ENCODE peak calls at places on chromosome 1, in five cellular contexts. Q, G, R, F and Z are unnamed samples.

GRCh38 chr1:48061162-48062136 is 64.3 kb upstream of the TRABD2B start:
- DNase-seq in Q (peak), G (peak), F (peak), R (peak), Z (peak)

GRCh38 chr1:236603896-236604217 is 459 bp downstream of the HEATR1 start:
- DNase-seq in F (no peak), R (no peak), Q (peak), G (no peak), Z (peak)

GRCh38 chr1:73577206-73577605 is 620.8 kb downstream of the LRRIQ3 start:
- DNase-seq in G (no peak), Q (no peak), R (no peak), F (no peak), Z (no peak)

GRCh38 chr1:229412056-229412455 is 21.8 kb downstream of the ACTA1 start:
- DNase-seq in F (no peak), G (no peak), R (no peak), Q (no peak), Z (no peak)

GRCh38 chr1:74534241-74534640 is 21.8 kb upstream of the LRRC53 start:
- DNase-seq in Q (no peak), F (no peak), G (no peak), R (no peak), Z (no peak)

GRCh38 chr1:89087241-89087640 is 22.2 kb upstream of the GBP1 start:
- DNase-seq in F (no peak), Q (no peak), G (no peak), R (no peak), Z (peak)

GRCh38 chr1:8516793-8517556 is 199.1 kb downstream of the SLC45A1 start:
- DNase-seq in R (no peak), Q (no peak), G (no peak), F (no peak), Z (no peak)

GRCh38 chr1:168083456-168084325 is 53.0 kb downstream of the GPR161 start:
- DNase-seq in F (peak), G (no peak), Q (no peak), R (no peak), Z (no peak)

GRCh38 chr1:16189921-16190499 is 22.4 kb downstream of the ARHGEF19 start:
- DNase-seq in Q (no peak), G (no peak), R (no peak), F (no peak), Z (no peak)

GRCh38 chr1:59184506-59184905 is 112.4 kb upstream of the FGGY start:
- DNase-seq in R (no peak), Q (no peak), F (no peak), G (no peak), Z (no peak)

GRCh38 chr1:20440785-20441200 is 45.2 kb downstream of the CAMK2N1 start:
- DNase-seq in Q (peak), F (peak), G (peak), R (peak), Z (peak)

GRCh38 chr1:56965916-56966697 is at the start of gene C8B:
- DNase-seq in R (no peak), Q (peak), G (no peak), F (no peak), Z (no peak)

GRCh38 chr1:107183011-107183410 is 42.2 kb downstream of the NTNG1 start:
- DNase-seq in G (no peak), F (no peak), R (no peak), Q (no peak), Z (no peak)

GRCh38 chr1:243791586-243792267 is 58.3 kb downstream of the AKT3 start:
- DNase-seq in Q (no peak), F (no peak), R (no peak), G (no peak), Z (no peak)

GRCh38 chr1:51220548-51220947 is 15.5 kb upstream of the RNF11 start:
- DNase-seq in R (no peak), F (no peak), G (no peak), Q (no peak), Z (no peak)

GRCh38 chr1:232239557-232240468 is 390.1 kb downstream of the SIPA1L2 start:
- DNase-seq in F (no peak), R (no peak), Q (no peak), G (no peak), Z (no peak)

GRCh38 chr1:156959414-156959813 is 39.0 kb downstream of the LRRC71 start:
- DNase-seq in Q (peak), R (no peak), F (peak), G (no peak), Z (no peak)

GRCh38 chr1:94875794-94876193 is 51.1 kb downstream of the CNN3 start:
- DNase-seq in F (no peak), Q (no peak), R (no peak), G (no peak), Z (no peak)
- H2AFZ ChIP-seq in F (no peak), Q (no peak), R (no peak), G (no peak), Z (no peak)

GRCh38 chr1:27496604-27497155 is 6.7 kb upstream of the WASF2 start:
- DNase-seq in R (peak), G (no peak), Q (peak), F (no peak), Z (peak)
- TF ChIP-seq EZH2phosphoT487 in R (no peak), G (no peak), Q (no peak), F (no peak), Z (no peak)

DNA sequence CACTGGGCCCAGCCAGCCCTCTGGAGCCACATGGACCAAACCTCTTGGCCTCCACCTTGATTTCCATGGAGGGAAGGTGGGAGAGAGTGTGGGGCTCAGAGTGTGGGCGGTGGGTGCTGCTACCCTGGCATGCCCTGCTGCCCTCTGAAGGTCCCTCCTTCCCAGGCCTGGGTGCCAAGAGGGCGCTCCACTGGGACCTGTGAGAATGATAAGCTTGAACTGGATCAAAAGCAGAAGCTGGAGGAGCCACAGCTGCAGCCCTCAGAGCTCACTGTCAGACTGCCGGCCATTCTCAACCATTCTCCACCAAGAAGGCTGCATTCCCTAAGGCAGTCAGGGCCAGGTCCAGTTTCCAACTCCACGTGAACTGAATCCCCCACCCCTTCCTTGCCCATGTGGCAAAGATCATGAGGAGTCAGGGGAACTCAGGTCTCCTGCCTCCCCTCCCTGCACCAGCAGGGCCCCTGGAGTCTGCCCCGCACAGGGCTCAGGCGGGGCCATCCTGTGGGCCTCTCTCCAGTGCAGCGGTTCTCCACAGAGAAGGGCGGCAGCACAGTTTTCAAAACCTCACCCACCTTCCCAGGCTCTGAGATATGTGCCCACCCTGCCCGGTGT is 19.5 kb downstream of the SLC1A7 start:
- DNase-seq in F (no peak), Q (no peak), R (no peak), G (no peak), Z (no peak)
- H2AFZ ChIP-seq in F (no peak), Q (no peak), R (no peak), G (no peak), Z (peak)

DNA sequence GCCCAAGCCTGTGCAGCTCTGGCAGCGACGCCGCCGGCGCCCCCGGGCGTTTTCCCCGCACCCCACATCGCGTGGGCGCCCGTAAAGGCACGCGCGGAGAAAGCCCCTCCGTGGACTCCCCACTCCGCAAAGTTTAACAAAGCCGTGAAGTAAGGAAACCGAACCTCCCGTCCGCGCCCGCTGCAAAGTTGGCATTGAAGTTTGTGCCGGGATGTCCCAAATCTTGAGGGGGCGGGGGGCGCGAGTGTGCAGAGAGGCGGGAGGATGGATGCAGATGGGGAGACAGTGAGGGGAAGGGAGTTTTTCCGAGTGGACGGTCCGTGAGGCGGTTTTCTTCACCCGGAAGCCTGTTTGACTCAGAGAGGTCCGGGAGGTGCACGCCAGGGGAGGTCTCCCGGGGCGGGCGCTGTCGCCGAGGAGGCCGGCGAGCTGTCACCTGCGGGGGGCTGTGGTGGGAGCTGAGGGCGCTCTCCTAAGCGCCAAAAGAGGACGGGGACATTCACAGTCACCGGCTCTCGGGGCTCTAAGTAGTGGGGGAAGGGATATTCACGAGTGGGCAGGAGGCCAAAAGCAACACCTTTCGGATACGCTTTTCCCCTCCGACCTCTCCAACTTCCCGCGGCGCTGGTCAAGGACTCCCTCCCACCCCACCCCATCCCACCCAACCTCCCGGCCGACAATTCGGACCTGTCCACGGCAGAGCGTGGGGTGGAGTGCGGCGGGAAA is 1.3 kb downstream of the WLS start:
- DNase-seq in G (no peak), Q (peak), R (peak), F (peak), Z (peak)
- TF ChIP-seq EZH2phosphoT487 in G (no peak), Q (no peak), R (no peak), F (no peak), Z (peak)

GRCh38 chr1:39789571-39790110 is 976 bp upstream of the BMP8B start:
- DNase-seq in F (peak), Q (no peak), R (no peak), G (no peak), Z (no peak)
- H2AFZ ChIP-seq in F (peak), Q (peak), R (peak), G (no peak), Z (peak)

GRCh38 chr1:25811384-25812082 is 8.2 kb upstream of the MTFR1L start:
- DNase-seq in G (no peak), F (no peak), R (no peak), Q (no peak), Z (no peak)
- TF ChIP-seq EZH2phosphoT487 in G (no peak), F (no peak), R (no peak), Q (no peak), Z (no peak)

GRCh38 chr1:207241164-207241934 is 80.1 kb upstream of the CD55 start:
- DNase-seq in Q (peak), R (no peak), G (no peak), F (no peak), Z (peak)

GRCh38 chr1:207242911-207243310 is 78.6 kb upstream of the CD55 start:
- DNase-seq in R (no peak), Q (no peak), G (no peak), F (no peak), Z (no peak)

GRCh38 chr1:207245124-207245523 is 76.4 kb upstream of the CD55 start:
- DNase-seq in F (no peak), G (no peak), R (no peak), Q (no peak), Z (no peak)

GRCh38 chr1:207244409-207244801 is 77.1 kb upstream of the CD55 start:
- DNase-seq in Q (peak), R (no peak), F (no peak), G (no peak), Z (no peak)

GRCh38 chr1:207243756-207244408 is 77.6 kb upstream of the CD55 start:
- DNase-seq in F (no peak), Q (no peak), G (no peak), R (no peak), Z (no peak)
- H2AFZ ChIP-seq in F (no peak), Q (no peak), G (no peak), R (no peak), Z (peak)